ENCODE peak calls at places on chromosomes 12 and 14, in seven cellular contexts. K, A, Y, M, W, L and I are unnamed samples.

GRCh38 chr12:7756993-7757392 is 8.0 kb upstream of the NANOGNB start:
- DNase-seq in K (no peak), A (no peak), M (no peak), W (no peak), L (no peak), Y (no peak), I (no peak)

GRCh38 chr12:106648736-106649135 is 65.9 kb downstream of the RFX4 start:
- DNase-seq in A (no peak), K (no peak), W (no peak), L (no peak), M (no peak), Y (no peak), I (no peak)

GRCh38 chr14:102777711-102778615 is 714 bp downstream of the TRAF3 start:
- DNase-seq in M (no peak), A (no peak), W (no peak), K (peak; percentile 72), L (peak; percentile 73), Y (no peak), I (no peak)

GRCh38 chr12:123064885-123065619 is 84.6 kb downstream of the ARL6IP4 start:
- DNase-seq in M (no peak), A (no peak), Y (no peak), L (no peak), W (no peak), K (no peak), I (no peak)

GRCh38 chr14:61335876-61336275 is 14.5 kb downstream of the PRKCH start:
- DNase-seq in M (no peak), W (no peak), K (no peak), L (no peak), Y (no peak), A (no peak), I (no peak)

GRCh38 chr12:73421832-73422231 is 1115.8 kb upstream of the ATXN7L3B start:
- DNase-seq in W (no peak), Y (no peak), K (no peak), L (no peak), M (no peak), A (no peak), I (no peak)

GRCh38 chr14:104366931-104367810 is 212.4 kb upstream of the C14orf180 start:
- DNase-seq in L (no peak), M (no peak), Y (no peak), A (no peak), K (no peak), W (no peak), I (no peak)

GRCh38 chr12:129550353-129550752 is 353.5 kb downstream of the TMEM132D start:
- DNase-seq in L (no peak), M (no peak), A (no peak), Y (no peak), W (no peak), K (no peak), I (no peak)

GRCh38 chr12:108611884-108612415 is 14.1 kb upstream of the TMEM119 start:
- DNase-seq in L (peak; percentile 74), K (peak; percentile 56), M (no peak), A (peak; percentile 44), W (peak; percentile 53), Y (peak; percentile 72), I (peak; percentile 58)

GRCh38 chr14:71165121-71165574 is 257.9 kb downstream of the PCNX1 start:
- DNase-seq in M (no peak), Y (no peak), L (no peak), W (no peak), K (no peak), A (no peak), I (no peak)

GRCh38 chr12:56931474-56931978 is 2.7 kb downstream of the SDR9C7 start:
- DNase-seq in A (peak; percentile 27), K (peak; percentile 46), W (no peak), M (no peak), L (peak; percentile 70), Y (peak; percentile 19), I (peak; percentile 5)

GRCh38 chr12:93660996-93661395 is 16.2 kb upstream of the CRADD start:
- DNase-seq in M (no peak), A (no peak), K (no peak), W (no peak), L (no peak), Y (no peak), I (no peak)

GRCh38 chr14:50381008-50381407 is 15.7 kb downstream of the CDKL1 start:
- DNase-seq in A (no peak), W (no peak), Y (no peak), K (no peak), M (no peak), L (no peak), I (no peak)

GRCh38 chr14:84961637-84962036 is 568.3 kb upstream of the FLRT2 start:
- DNase-seq in W (no peak), Y (no peak), L (no peak), M (no peak), A (no peak), K (no peak), I (no peak)

GRCh38 chr12:30970559-30971202 is 44.1 kb downstream of the TSPAN11 start:
- DNase-seq in Y (no peak), W (no peak), A (no peak), K (peak; percentile 77), M (no peak), L (no peak), I (peak; percentile 39)

GRCh38 chr14:74941676-74942097 is 13.7 kb downstream of the PGF start:
- DNase-seq in W (no peak), L (peak; percentile 53), A (no peak), K (no peak), M (no peak), Y (no peak), I (peak; percentile 53)

GRCh38 chr12:56375598-56376434 is 13.2 kb upstream of the APOF start:
- DNase-seq in Y (no peak), L (no peak), A (no peak), K (no peak), M (no peak), W (no peak), I (no peak)

GRCh38 chr14:58693048-58693447 is 55.3 kb downstream of the DACT1 start:
- DNase-seq in L (no peak), M (no peak), K (no peak), A (no peak), W (no peak), Y (no peak), I (no peak)

GRCh38 chr12:125092872-125093680 is 27.8 kb downstream of the AACS start:
- DNase-seq in M (no peak), Y (no peak), L (peak; percentile 35), K (no peak), W (no peak), A (peak; percentile 92), I (no peak)

GRCh38 chr12:95820096-95820703 is 29.6 kb upstream of the NTN4 start:
- DNase-seq in M (no peak), L (peak; percentile 22), Y (peak; percentile 41), A (peak; percentile 62), W (no peak), K (peak; percentile 65), I (peak; percentile 75)

GRCh38 chr12:44626883-44627282 is 249.2 kb downstream of the NELL2 start:
- DNase-seq in M (no peak), W (no peak), K (no peak), L (no peak), Y (no peak), A (no peak), I (no peak)

GRCh38 chr12:1297206-1297605 is 297.2 kb downstream of the FBXL14 start:
- DNase-seq in K (no peak), Y (no peak), M (no peak), A (no peak), W (no peak), L (no peak), I (no peak)

GRCh38 chr12:111842556-111843396 is 748 bp downstream of the MAPKAPK5 start:
- DNase-seq in L (peak; percentile 78), A (peak; percentile 18), M (no peak), W (no peak), K (no peak), Y (no peak), I (peak; percentile 37)

GRCh38 chr12:72264548-72265175 is 7.5 kb upstream of the TRHDE start:
- DNase-seq in A (peak; percentile 19), Y (no peak), W (no peak), M (no peak), K (peak; percentile 23), L (peak; percentile 13), I (peak; percentile 3)

GRCh38 chr14:34722723-34723545 is 8.5 kb upstream of the CFL2 start:
- DNase-seq in Y (peak; percentile 61), W (no peak), L (peak; percentile 44), K (peak; percentile 74), M (no peak), A (peak; percentile 71), I (peak; percentile 78)
- TF ChIP-seq MAX in Y (peak; percentile 27), W (no peak), L (no peak), K (no peak), M (no peak), A (no peak), I (no peak)

DNA sequence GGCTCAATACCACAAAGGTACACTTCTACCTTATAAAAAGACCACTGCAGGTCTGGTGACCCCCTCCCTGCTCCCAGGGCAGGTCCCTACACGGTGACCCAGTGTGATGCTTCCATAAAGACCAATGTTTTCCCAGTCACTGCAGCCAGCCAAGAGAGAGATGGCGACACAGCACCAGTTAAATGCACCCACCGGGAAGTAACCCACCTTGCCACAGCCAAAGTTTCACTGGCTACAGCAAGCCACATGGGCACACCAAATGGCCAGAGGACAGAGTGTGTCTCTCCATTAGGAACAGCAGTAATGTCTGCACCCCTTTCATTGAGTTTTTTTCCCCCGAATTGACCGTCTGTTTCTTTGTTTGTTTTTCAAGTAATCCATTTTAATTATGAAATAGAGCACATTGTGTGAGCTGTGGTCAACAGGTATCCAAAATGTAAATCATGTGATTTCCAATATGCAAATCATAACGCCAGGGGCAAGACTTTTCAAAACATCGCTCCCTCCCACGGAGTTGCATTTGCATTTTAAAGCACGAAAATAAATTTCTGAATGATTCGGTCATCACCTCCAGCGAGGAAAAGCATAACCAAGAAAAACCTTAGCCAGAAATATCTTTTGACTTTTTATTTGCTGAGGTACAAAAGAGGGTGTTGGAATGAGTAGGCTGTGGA is 48.9 kb upstream of the EML1 start:
- DNase-seq in Y (no peak), W (no peak), A (no peak), L (no peak), M (no peak), K (no peak), I (no peak)
- TF ChIP-seq POLR2AphosphoS5 in Y (no peak), W (no peak), A (no peak), L (no peak), M (no peak), K (no peak), I (no peak)

GRCh38 chr12:26666286-26666685 is 166.7 kb downstream of the ITPR2 start:
- DNase-seq in L (no peak), Y (no peak), K (no peak), M (no peak), A (no peak), W (no peak), I (no peak)

GRCh38 chr12:26659930-26660329 is 173.1 kb downstream of the ITPR2 start:
- DNase-seq in L (no peak), K (no peak), W (no peak), A (no peak), M (no peak), Y (no peak), I (no peak)

GRCh38 chr12:26658991-26659390 is 174.0 kb downstream of the ITPR2 start:
- DNase-seq in L (no peak), K (no peak), A (no peak), Y (no peak), M (no peak), W (no peak), I (no peak)

GRCh38 chr12:26661399-26661798 is 171.6 kb downstream of the ITPR2 start:
- DNase-seq in M (no peak), L (no peak), K (no peak), Y (no peak), A (no peak), W (no peak), I (no peak)
- TF ChIP-seq MAX in M (no peak), L (no peak), K (no peak), Y (no peak), A (no peak), W (no peak), I (no peak)

GRCh38 chr14:68707496-68707895 is 85.4 kb downstream of the ZFP36L1 start:
- DNase-seq in L (no peak), W (no peak), Y (no peak), M (no peak), K (no peak), A (no peak), I (no peak)
- TF ChIP-seq POLR2AphosphoS5 in L (no peak), W (no peak), Y (no peak), M (no peak), K (no peak), A (no peak), I (no peak)